ENCODE peak calls at places on chromosomes 16 and 17, in seven cellular contexts. Q is activated T-cell treated with anti-CD3 and anti-CD28 coated beads for 24 hours; V is nephron progenitor cell; K is Caki2; C is EL; I is activated CD8-positive, alpha-beta T cell treated with anti-CD3 and anti-CD28 coated beads for 36 hours; W is head of caudate nucleus. E is an unnamed sample.

GRCh38 chr16:58102665-58103427 is 26.3 kb downstream of the CFAP20 start:
- DNase-seq in I (no peak), K (no peak), C (no peak), V (no peak), Q (no peak), W (no peak), E (no peak)

GRCh38 chr16:50266337-50267091 is at the start of gene ADCY7:
- DNase-seq in K (peak), I (peak), C (peak), V (peak), W (peak), Q (peak), E (peak)

GRCh38 chr17:45261577-45262515 is at the start of gene SPATA32:
- DNase-seq in C (no peak), I (peak), W (peak), K (no peak), V (peak), Q (peak), E (peak)

GRCh38 chr16:80103463-80103862 is 437.3 kb upstream of the DYNLRB2 start:
- DNase-seq in Q (no peak), I (no peak), V (no peak), C (no peak), W (no peak), K (no peak), E (no peak)

GRCh38 chr17:28728364-28729200 is at the start of gene NEK8:
- DNase-seq in V (peak), Q (peak), K (peak), W (peak), I (peak), C (peak), E (peak)

GRCh38 chr17:76734080-76734840 is 2.9 kb downstream of the SRSF2 start:
- DNase-seq in W (no peak), I (no peak), C (peak), Q (no peak), V (no peak), K (no peak), E (no peak)

GRCh38 chr16:88688013-88688778 is 1.9 kb upstream of the SNAI3 start:
- DNase-seq in I (no peak), K (no peak), Q (no peak), V (no peak), C (no peak), W (peak), E (no peak)

GRCh38 chr16:9311303-9311954 is 220.0 kb downstream of the HAPSTR1 start:
- DNase-seq in V (peak), C (no peak), W (peak), K (no peak), I (no peak), Q (no peak), E (no peak)

GRCh38 chr17:64017381-64017980 is 3.0 kb downstream of the ICAM2 start:
- DNase-seq in W (no peak), C (no peak), I (no peak), K (no peak), V (no peak), Q (no peak), E (no peak)

GRCh38 chr17:59154335-59154720 is 658 bp downstream of the SKA2 start:
- DNase-seq in W (peak), I (peak), Q (peak), K (peak), C (peak), V (peak), E (peak)

GRCh38 chr16:11232852-11233726 is 22.9 kb downstream of the SOCS1 start:
- DNase-seq in C (no peak), W (peak), I (peak), V (no peak), Q (peak), K (no peak), E (peak)

GRCh38 chr16:8649829-8650554 is 24.4 kb upstream of the ABAT start:
- DNase-seq in I (no peak), C (no peak), Q (no peak), W (no peak), K (no peak), V (no peak), E (no peak)

GRCh38 chr16:83113317-83113716 is 486.5 kb downstream of the CDH13 start:
- DNase-seq in C (peak), V (peak), Q (no peak), K (no peak), W (peak), I (peak), E (no peak)

GRCh38 chr17:42775534-42776098 is 2.4 kb downstream of the VPS25 start:
- DNase-seq in K (peak), C (peak), V (no peak), W (no peak), Q (no peak), I (no peak), E (no peak)

GRCh38 chr17:74330446-74330845 is 4.4 kb downstream of the KIF19 start:
- DNase-seq in I (no peak), Q (no peak), C (no peak), K (no peak), W (peak), V (no peak), E (no peak)

GRCh38 chr16:86984286-86984685 is 332.9 kb downstream of the C16orf95 start:
- DNase-seq in W (no peak), C (no peak), Q (no peak), V (peak), I (no peak), K (no peak), E (no peak)

GRCh38 chr17:80036715-80037477 is 454 bp downstream of the CCDC40 start:
- DNase-seq in K (peak), W (peak), Q (no peak), C (peak), I (peak), V (peak), E (no peak)

E was measured in stimulated activated CD4-positive, alpha-beta T cell treated with anti-CD3 and anti-CD28 coated beads, Interleukin-2, amount 100 ng/mL, for 4 hours.